ENCODE peak calls at places on chromosome 3, in eight cellular contexts. L, Z, R, J, H, Y, K and M are unnamed samples. For H3K4me1, the result is how much of the 10 kb centered on the place peaks cover.

GRCh38 chr3:51974963-51975856 is at the start of gene ABHD14A:
- DNase-seq in L (peak), Z (peak), R (peak), J (peak), H (peak), Y (peak), K (no peak), M (peak)

GRCh38 chr3:123021986-123022510 is 5.5 kb downstream of the SEMA5B start:
- DNase-seq in L (no peak), Z (no peak), R (no peak), J (no peak), H (no peak), Y (no peak), K (no peak), M (no peak)

GRCh38 chr3:79329154-79329553 is 438.6 kb downstream of the ROBO1 start:
- DNase-seq in L (peak), Z (peak), R (no peak), J (no peak), H (no peak), Y (no peak), K (no peak), M (no peak)

GRCh38 chr3:58135712-58136543 is 74.8 kb downstream of the DNASE1L3 start:
- DNase-seq in L (no peak), Z (no peak), R (peak), J (no peak), H (no peak), Y (no peak), K (no peak), M (no peak)

GRCh38 chr3:134307425-134307824 is 56.8 kb upstream of the RYK start:
- DNase-seq in L (no peak), Z (peak), R (no peak), J (no peak), H (no peak), Y (no peak), K (no peak), M (peak)

GRCh38 chr3:54660599-54661210 is 267.2 kb downstream of the LRTM1 start:
- DNase-seq in L (no peak), Z (no peak), R (peak), J (no peak), H (no peak), Y (no peak), K (no peak), M (no peak)

GRCh38 chr3:18440053-18440768 is 15.1 kb upstream of the SATB1 start:
- DNase-seq in L (peak), Z (no peak), R (no peak), J (no peak), H (no peak), Y (no peak), K (no peak), M (no peak)

GRCh38 chr3:155560594-155560993 is 184.3 kb downstream of the PLCH1 start:
- DNase-seq in L (no peak), Z (peak), R (no peak), J (no peak), H (no peak), Y (no peak), K (no peak), M (no peak)

GRCh38 chr3:130894873-130895330 is 1.0 kb downstream of the ATP2C1 start:
- DNase-seq in L (peak), Z (peak), R (no peak), J (no peak), H (no peak), Y (no peak), K (no peak), M (no peak)

GRCh38 chr3:42190701-42191442 is 75.1 kb downstream of the CCK start:
- DNase-seq in L (peak), Z (peak), R (no peak), J (no peak), H (peak), Y (peak), K (peak), M (peak)

GRCh38 chr3:9770276-9770812 is 597 bp upstream of the CAMK1 start:
- DNase-seq in L (no peak), Z (no peak), R (peak), J (peak), H (peak), Y (no peak), K (no peak), M (peak)

GRCh38 chr3:31648286-31648968 is 115.7 kb downstream of the STT3B start:
- DNase-seq in L (no peak), Z (no peak), R (no peak), J (peak), H (no peak), Y (no peak), K (no peak), M (no peak)

GRCh38 chr3:41207355-41207754 is 8.1 kb downstream of the CTNNB1 start:
- DNase-seq in L (no peak), Z (no peak), R (no peak), J (no peak), H (no peak), Y (no peak), K (no peak), M (no peak)

GRCh38 chr3:97863775-97864174 is 42.0 kb downstream of the CRYBG3 start:
- DNase-seq in L (no peak), Z (no peak), R (no peak), J (no peak), H (no peak), Y (no peak), K (no peak), M (no peak)

GRCh38 chr3:88057650-88058321 is 1.0 kb downstream of the CGGBP1 start:
- DNase-seq in L (peak), Z (peak), R (no peak), J (no peak), H (no peak), Y (peak), K (no peak), M (no peak)

GRCh38 chr3:7669641-7670040 is 808.7 kb downstream of the GRM7 start:
- DNase-seq in L (no peak), Z (no peak), R (no peak), J (no peak), H (no peak), Y (no peak), K (no peak), M (no peak)

GRCh38 chr3:125990253-125990970 is 21.4 kb downstream of the ROPN1B start:
- DNase-seq in L (peak), Z (peak), R (peak), J (peak), H (peak), Y (no peak), K (peak), M (peak)

GRCh38 chr3:44948239-44948638 is 27.7 kb downstream of the ZDHHC3 start:
- DNase-seq in L (peak), Z (no peak), R (no peak), J (no peak), H (no peak), Y (no peak), K (no peak), M (no peak)

GRCh38 chr3:113746955-113747718 is at the start of gene ATP6V1A:
- DNase-seq in L (no peak), Z (no peak), R (peak), J (peak), H (peak), Y (peak), K (no peak), M (peak)

GRCh38 chr3:86993704-86994103 is 2.8 kb upstream of the VGLL3 start:
- DNase-seq in L (peak), Z (no peak), R (no peak), J (no peak), H (no peak), Y (no peak), K (no peak), M (no peak)

GRCh38 chr3:194014756-194015155 is 121.2 kb upstream of the HES1 start:
- DNase-seq in L (no peak), Z (no peak), R (no peak), J (no peak), H (no peak), Y (no peak), K (no peak), M (no peak)

GRCh38 chr3:148991219-148992026 is at the start of gene GYG1:
- DNase-seq in L (peak), Z (peak), R (peak), J (peak), H (peak), Y (peak), K (no peak), M (peak)

GRCh38 chr3:14077310-14077709 is 47.4 kb downstream of the CHCHD4 start:
- DNase-seq in L (no peak), Z (peak), R (no peak), J (no peak), H (no peak), Y (no peak), K (no peak), M (no peak)

GRCh38 chr3:129316121-129317013 is 37.7 kb downstream of the HMCES start:
- DNase-seq in L (peak), Z (peak), R (peak), J (peak), H (peak), Y (peak), K (no peak), M (peak)

GRCh38 chr3:54999159-54999558 is 71.3 kb upstream of the LRTM1 start:
- DNase-seq in L (peak), Z (peak), R (no peak), J (no peak), H (no peak), Y (no peak), K (no peak), M (no peak)

GRCh38 chr3:23202203-23202920 is 765 bp upstream of the UBE2E2 start:
- DNase-seq in L (peak), Z (peak), R (no peak), J (no peak), H (no peak), Y (peak), K (no peak), M (no peak)

GRCh38 chr3:169818330-169818729 is 5.6 kb upstream of the LRRC34 start:
- DNase-seq in L (peak), Z (no peak), R (no peak), J (no peak), H (no peak), Y (no peak), K (no peak), M (no peak)

GRCh38 chr3:53160660-53161344 is at the start of gene PRKCD:
- DNase-seq in L (peak), Z (peak), R (peak), J (peak), H (peak), Y (peak), K (peak), M (peak)

GRCh38 chr3:178170698-178171535 is 365.3 kb upstream of the KCNMB2 start:
- DNase-seq in L (peak), Z (peak), R (no peak), J (no peak), H (no peak), Y (no peak), K (peak), M (no peak)

GRCh38 chr3:98763076-98763475 is at the start of gene ST3GAL6:
- DNase-seq in L (peak), Z (peak), R (no peak), J (peak), H (peak), Y (no peak), K (no peak), M (peak)

GRCh38 chr3:101530213-101531047 is 17.4 kb upstream of the SENP7 start:
- DNase-seq in L (no peak), Z (no peak), R (no peak), J (no peak), H (no peak), Y (no peak), K (no peak), M (no peak)

GRCh38 chr3:129005526-129006303 is 4.6 kb downstream of the EFCC1 start:
- DNase-seq in L (peak), Z (no peak), R (peak), J (no peak), H (peak), Y (no peak), K (no peak), M (no peak)

GRCh38 chr3:116253511-116253910 is 191.8 kb downstream of the LSAMP start:
- DNase-seq in L (no peak), Z (no peak), R (no peak), J (no peak), H (no peak), Y (no peak), K (no peak), M (no peak)

GRCh38 chr3:50924638-50925037 is 249.9 kb downstream of the DOCK3 start:
- DNase-seq in L (no peak), Z (no peak), R (no peak), J (no peak), H (no peak), Y (no peak), K (no peak), M (no peak)

GRCh38 chr3:99845335-99845734 is 27.7 kb downstream of the CMSS1 start:
- DNase-seq in L (no peak), Z (no peak), R (no peak), J (no peak), H (no peak), Y (no peak), K (no peak), M (no peak)

GRCh38 chr3:157130881-157131251 is 29.1 kb downstream of the CCNL1 start:
- DNase-seq in L (no peak), Z (no peak), R (no peak), J (no peak), H (peak), Y (no peak), K (no peak), M (no peak)

GRCh38 chr3:184563569-184563925 is 2.0 kb downstream of the EPHB3 start:
- DNase-seq in L (no peak), Z (peak), R (no peak), J (no peak), H (no peak), Y (no peak), K (no peak), M (no peak)

GRCh38 chr3:184562875-184563568 is 1.4 kb downstream of the EPHB3 start:
- DNase-seq in L (peak), Z (peak), R (no peak), J (no peak), H (no peak), Y (no peak), K (no peak), M (peak)

GRCh38 chr3:184564685-184565385 is 3.2 kb downstream of the EPHB3 start:
- DNase-seq in L (no peak), Z (no peak), R (no peak), J (no peak), H (no peak), Y (no peak), K (no peak), M (no peak)

GRCh38 chr3:184565421-184566211 is 4.0 kb downstream of the EPHB3 start:
- DNase-seq in L (peak), Z (peak), R (no peak), J (no peak), H (peak), Y (no peak), K (no peak), M (peak)

DNA sequence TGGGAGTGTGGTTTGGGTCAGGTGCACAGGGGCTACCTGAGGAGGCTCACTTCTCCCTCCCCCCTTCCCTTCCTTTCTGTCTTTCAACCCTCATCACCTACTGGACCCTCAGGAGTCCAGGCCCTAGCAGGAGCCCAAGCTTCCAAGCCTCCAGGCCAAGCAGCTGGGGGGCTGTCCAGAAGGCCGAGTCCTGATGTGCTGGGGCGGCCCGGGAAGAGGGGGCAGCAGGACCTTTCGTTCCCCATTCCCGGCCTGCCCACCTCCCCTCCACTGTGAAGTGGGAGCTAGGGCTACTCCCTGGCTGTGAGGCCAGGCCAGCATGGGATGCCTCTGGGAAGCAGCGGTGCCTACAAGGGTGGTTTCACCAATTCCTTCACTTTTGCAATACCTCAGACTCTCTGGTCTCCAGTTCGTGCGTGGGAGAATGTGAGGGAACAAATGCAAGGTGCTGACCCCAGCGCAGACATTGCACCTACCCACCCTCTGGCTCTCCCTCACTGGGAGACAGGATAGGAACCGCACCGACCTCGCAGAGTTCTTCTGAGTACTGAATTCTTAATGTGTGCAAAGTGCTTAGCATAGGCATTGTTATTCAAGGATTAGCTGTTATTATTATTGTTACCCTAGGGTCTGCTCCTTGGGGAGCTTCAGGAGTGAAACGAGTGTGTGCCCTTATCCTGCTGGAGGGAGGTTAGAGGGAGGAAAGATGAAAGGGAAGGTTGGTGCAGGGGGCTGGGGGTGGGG is 2.5 kb downstream of the EPHB3 start:
- DNase-seq in L (no peak), Z (no peak), R (no peak), J (no peak), H (no peak), Y (no peak), K (no peak), M (no peak)
- H3K4me1 ChIP-seq in L (under half), Z (half or more), R (under half), J (half or more), H (half or more), Y (under half), K (under half), M (under half)

GRCh38 chr3:11567516-11568467 is 75.9 kb downstream of the VGLL4 start:
- DNase-seq in L (peak), Z (peak), R (no peak), J (peak), H (no peak), Y (no peak), K (no peak), M (peak)
- H3K27ac ChIP-seq in L (peak), Z (peak), R (peak), J (peak), H (peak), Y (no peak), K (peak), M (peak)

GRCh38 chr3:30626443-30627181 is 20.2 kb downstream of the TGFBR2 start:
- DNase-seq in L (peak), Z (peak), R (no peak), J (no peak), H (no peak), Y (no peak), K (no peak), M (no peak)
- H3K4me1 ChIP-seq in L (under half), Z (half or more), R (half or more), J (under half), H (half or more), Y (half or more), K (under half), M (under half)

DNA sequence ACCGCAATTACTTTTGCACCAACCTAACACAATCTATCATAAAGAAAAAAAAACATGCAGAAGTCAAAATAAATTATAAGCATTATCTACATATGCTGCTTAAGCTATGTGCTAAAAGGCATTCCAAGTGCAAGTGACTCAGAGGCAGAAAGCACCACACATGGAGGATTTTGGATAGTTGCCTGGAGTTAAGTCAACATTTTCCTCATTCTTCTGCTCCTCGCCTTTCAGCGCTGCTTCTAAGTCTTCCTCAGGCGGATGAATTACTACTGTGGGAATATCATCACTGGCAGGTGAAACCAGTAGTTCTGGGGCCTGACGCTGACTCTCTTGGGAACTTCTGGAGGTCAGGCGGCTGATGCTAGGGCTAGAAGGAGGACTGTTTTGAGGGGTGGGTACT is 53.1 kb downstream of the SLC4A7 start:
- DNase-seq in L (peak), Z (peak), R (no peak), J (no peak), H (no peak), Y (no peak), K (peak), M (no peak)
- H3K27ac ChIP-seq in L (no peak), Z (no peak), R (no peak), J (peak), H (no peak), Y (no peak), K (peak), M (peak)

GRCh38 chr3:153089620-153090019 is 72.4 kb upstream of the RAP2B start:
- DNase-seq in L (no peak), Z (no peak), R (no peak), J (no peak), H (no peak), Y (no peak), K (no peak), M (no peak)
- H3K4me1 ChIP-seq in L (under half), Z (under half), R (under half), J (under half), H (under half), Y (under half), K (under half), M (under half)

GRCh38 chr3:66747251-66747650 is 246.4 kb upstream of the LRIG1 start:
- DNase-seq in L (peak), Z (no peak), R (no peak), J (no peak), H (no peak), Y (no peak), K (no peak), M (no peak)
- H3K27ac ChIP-seq in L (no peak), Z (no peak), R (no peak), J (no peak), H (no peak), Y (no peak), K (no peak), M (no peak)

DNA sequence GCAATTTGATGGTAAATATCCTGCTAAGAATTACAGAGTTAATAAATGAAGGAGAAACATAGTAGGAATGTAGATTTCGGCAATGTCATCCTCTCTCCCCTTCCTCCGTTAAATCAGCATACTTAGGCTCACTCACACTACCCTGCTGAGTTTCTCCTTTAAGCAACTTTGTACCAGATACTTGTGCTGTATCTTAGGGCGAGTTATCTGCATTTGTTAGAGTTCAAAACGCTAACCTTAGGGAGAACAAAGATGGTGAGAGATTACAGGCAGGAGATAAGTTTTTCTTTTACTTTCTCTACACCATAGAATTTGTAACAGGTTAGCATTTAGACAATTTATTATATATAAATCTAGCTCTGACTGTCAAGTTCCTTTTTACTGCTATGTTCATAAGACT is 22.0 kb downstream of the SUCNR1 start:
- DNase-seq in L (no peak), Z (no peak), R (no peak), J (no peak), H (no peak), Y (peak), K (no peak), M (no peak)
- H3K4me1 ChIP-seq in L (under half), Z (under half), R (under half), J (under half), H (under half), Y (under half), K (under half), M (under half)

GRCh38 chr3:61669203-61669602 is 107.8 kb downstream of the PTPRG start:
- DNase-seq in L (no peak), Z (no peak), R (no peak), J (no peak), H (no peak), Y (no peak), K (no peak), M (no peak)

GRCh38 chr3:61669676-61670299 is 108.4 kb downstream of the PTPRG start:
- DNase-seq in L (no peak), Z (peak), R (peak), J (no peak), H (no peak), Y (no peak), K (no peak), M (no peak)

GRCh38 chr3:61666615-61667320 is 105.4 kb downstream of the PTPRG start:
- DNase-seq in L (no peak), Z (no peak), R (no peak), J (no peak), H (no peak), Y (no peak), K (no peak), M (no peak)

GRCh38 chr3:61667417-61668213 is 106.2 kb downstream of the PTPRG start:
- DNase-seq in L (no peak), Z (no peak), R (no peak), J (no peak), H (no peak), Y (no peak), K (no peak), M (no peak)

DNA sequence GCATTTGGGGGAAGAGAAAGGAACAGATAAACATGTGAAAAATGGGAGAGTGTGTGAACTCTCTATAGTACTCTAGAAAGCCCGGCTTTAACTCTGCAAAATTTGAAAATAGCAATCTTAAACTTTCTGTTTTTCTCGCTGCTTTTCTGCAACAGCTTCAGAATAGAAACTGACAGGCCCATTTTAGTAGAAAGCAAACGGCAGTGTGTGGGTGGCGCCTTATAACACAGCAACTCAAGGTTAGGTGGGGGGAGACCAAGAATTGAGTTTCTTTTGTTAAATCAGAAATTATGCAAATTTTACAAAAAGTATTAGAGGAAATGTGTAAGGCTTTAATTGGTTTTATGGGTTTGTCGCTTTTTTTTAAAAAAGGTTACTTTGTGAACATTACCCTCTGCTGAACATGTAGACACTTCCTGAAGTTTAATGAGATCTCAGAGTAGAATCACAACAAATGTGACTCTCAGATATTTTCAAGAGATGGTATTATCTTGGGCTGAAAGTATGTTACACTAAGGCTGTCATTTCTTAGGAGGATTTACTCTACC is 107.0 kb downstream of the PTPRG start:
- DNase-seq in L (no peak), Z (no peak), R (no peak), J (no peak), H (no peak), Y (no peak), K (no peak), M (no peak)
- H3K27ac ChIP-seq in L (no peak), Z (no peak), R (no peak), J (no peak), H (no peak), Y (no peak), K (no peak), M (no peak)